ENCODE peak calls at places on chromosome 6, in ten cellular contexts. R, K, Y, S, X, N, L, B, M and W are unnamed samples. For H3K27me3, the result is how much of the 10 kb centered on the place peaks cover.

GRCh38 chr6:48765352-48765961 is 654.5 kb upstream of the PTCHD4 start:
- DNase-seq in R (no peak), K (peak), Y (no peak), S (peak), X (peak), N (no peak), L (no peak), B (no peak), M (peak), W (no peak)

GRCh38 chr6:20212392-20213111 is at the start of gene MBOAT1:
- DNase-seq in R (peak), K (peak), Y (peak), S (peak), X (peak), N (peak), L (no peak), B (peak), M (peak), W (peak)

GRCh38 chr6:26157150-26157837 is 70.1 kb downstream of the HFE start:
- DNase-seq in R (peak), K (peak), Y (no peak), S (peak), X (no peak), N (peak), L (no peak), B (peak), M (peak), W (peak)

GRCh38 chr6:51001399-51001798 is 182.7 kb downstream of the TFAP2B start:
- DNase-seq in R (no peak), K (no peak), Y (no peak), S (no peak), X (no peak), N (no peak), L (no peak), B (no peak), M (no peak), W (no peak)

GRCh38 chr6:113476937-113477839 is 380.0 kb upstream of the MARCKS start:
- DNase-seq in R (no peak), K (no peak), Y (no peak), S (no peak), X (no peak), N (no peak), L (no peak), B (no peak), M (no peak), W (no peak)

GRCh38 chr6:15303162-15303919 is 57.5 kb downstream of the JARID2 start:
- DNase-seq in R (no peak), K (no peak), Y (no peak), S (no peak), X (no peak), N (no peak), L (no peak), B (no peak), M (no peak), W (no peak)

GRCh38 chr6:122482750-122483080 is 11.1 kb upstream of the SERINC1 start:
- DNase-seq in R (no peak), K (no peak), Y (no peak), S (no peak), X (no peak), N (no peak), L (no peak), B (no peak), M (no peak), W (no peak)

GRCh38 chr6:156383059-156383458 is 394.1 kb upstream of the ARID1B start:
- DNase-seq in R (no peak), K (no peak), Y (no peak), S (no peak), X (no peak), N (no peak), L (no peak), B (no peak), M (no peak), W (no peak)

GRCh38 chr6:168319279-168320051 is at the start of gene DACT2:
- DNase-seq in R (no peak), K (no peak), Y (no peak), S (peak), X (no peak), N (no peak), L (no peak), B (no peak), M (no peak), W (no peak)

GRCh38 chr6:56714982-56715456 is 72.3 kb upstream of the DST start:
- DNase-seq in R (no peak), K (no peak), Y (no peak), S (peak), X (peak), N (no peak), L (no peak), B (no peak), M (peak), W (no peak)

GRCh38 chr6:117441824-117442264 is 16.1 kb upstream of the ROS1 start:
- DNase-seq in R (no peak), K (no peak), Y (no peak), S (no peak), X (peak), N (no peak), L (no peak), B (no peak), M (peak), W (no peak)

GRCh38 chr6:134835998-134836397 is 113.9 kb downstream of the ALDH8A1 start:
- DNase-seq in R (no peak), K (no peak), Y (no peak), S (no peak), X (no peak), N (no peak), L (no peak), B (no peak), M (no peak), W (no peak)

GRCh38 chr6:130559166-130559565 is 193.3 kb downstream of the TMEM200A start:
- DNase-seq in R (no peak), K (no peak), Y (no peak), S (no peak), X (no peak), N (no peak), L (no peak), B (no peak), M (no peak), W (no peak)

GRCh38 chr6:71720705-71721104 is 165.6 kb upstream of the RIMS1 start:
- DNase-seq in R (no peak), K (no peak), Y (no peak), S (no peak), X (no peak), N (no peak), L (no peak), B (no peak), M (no peak), W (peak)

GRCh38 chr6:73460044-73460443 is 1.5 kb upstream of the MTO1 start:
- DNase-seq in R (no peak), K (no peak), Y (no peak), S (no peak), X (no peak), N (no peak), L (no peak), B (no peak), M (no peak), W (no peak)

GRCh38 chr6:71194730-71195129 is 93.9 kb upstream of the OGFRL1 start:
- DNase-seq in R (no peak), K (no peak), Y (no peak), S (no peak), X (no peak), N (no peak), L (no peak), B (no peak), M (no peak), W (no peak)

GRCh38 chr6:82095091-82095490 is 152.5 kb downstream of the IBTK start:
- DNase-seq in R (no peak), K (no peak), Y (no peak), S (no peak), X (no peak), N (no peak), L (no peak), B (no peak), M (no peak), W (no peak)

GRCh38 chr6:28580484-28580883 is 54.8 kb downstream of the GPX5 start:
- DNase-seq in R (no peak), K (no peak), Y (no peak), S (no peak), X (no peak), N (no peak), L (no peak), B (no peak), M (no peak), W (no peak)

GRCh38 chr6:3471286-3471685 is 14.4 kb upstream of the SLC22A23 start:
- DNase-seq in R (no peak), K (peak), Y (no peak), S (no peak), X (no peak), N (no peak), L (no peak), B (no peak), M (no peak), W (no peak)

GRCh38 chr6:169868458-169868857 is 117.0 kb downstream of the ERMARD start:
- DNase-seq in R (no peak), K (peak), Y (peak), S (no peak), X (no peak), N (no peak), L (no peak), B (no peak), M (peak), W (peak)
- TF ChIP-seq EP300 in R (no peak), K (no peak), Y (no peak), S (no peak), X (no peak), N (no peak), L (no peak), B (peak), M (peak), W (no peak)

GRCh38 chr6:108180266-108180665 is 14.4 kb downstream of the NR2E1 start:
- DNase-seq in R (no peak), K (no peak), Y (no peak), S (no peak), X (no peak), N (no peak), L (no peak), B (no peak), M (no peak), W (no peak)

GRCh38 chr6:108180776-108181175 is 15.0 kb downstream of the NR2E1 start:
- DNase-seq in R (no peak), K (no peak), Y (no peak), S (no peak), X (no peak), N (no peak), L (no peak), B (no peak), M (no peak), W (no peak)

GRCh38 chr6:108175592-108176279 is 9.9 kb downstream of the NR2E1 start:
- DNase-seq in R (no peak), K (no peak), Y (no peak), S (peak), X (no peak), N (no peak), L (no peak), B (no peak), M (peak), W (no peak)

GRCh38 chr6:108176281-108177089 is 10.7 kb downstream of the NR2E1 start:
- DNase-seq in R (no peak), K (no peak), Y (no peak), S (peak), X (no peak), N (no peak), L (no peak), B (no peak), M (no peak), W (no peak)

DNA sequence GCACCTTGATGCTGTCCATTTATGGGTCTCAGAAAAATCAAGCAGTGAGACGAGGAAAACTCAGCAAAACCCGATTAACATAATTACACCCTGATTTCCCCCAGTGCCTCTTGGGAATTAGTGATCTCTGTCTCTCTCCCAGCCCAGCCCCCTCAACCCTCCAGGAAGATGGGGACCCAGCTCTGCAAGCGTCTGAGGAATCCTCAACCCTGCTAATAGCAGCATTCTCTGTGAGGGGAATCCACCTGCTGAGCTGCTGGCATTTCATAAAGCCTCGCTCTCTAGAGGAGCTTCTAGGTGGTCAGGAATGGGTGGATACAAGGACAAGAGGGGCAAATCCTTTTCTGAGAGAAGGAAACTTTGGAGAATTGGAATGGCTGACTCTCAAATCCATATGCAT is 13.9 kb downstream of the NR2E1 start:
- DNase-seq in R (no peak), K (no peak), Y (no peak), S (no peak), X (no peak), N (no peak), L (no peak), B (no peak), M (no peak), W (no peak)
- H3K27me3 ChIP-seq in R (under half), K (under half), Y (under half), S (under half), X (under half), N (under half), L (under half), B (under half), M (under half), W (half or more)

GRCh38 chr6:32529697-32530429 is at the start of gene HLA-DRB5:
- DNase-seq in R (no peak), K (peak), Y (peak), S (no peak), X (no peak), N (no peak), L (peak), B (peak), M (peak), W (peak)
- TF ChIP-seq EP300 in R (no peak), K (no peak), Y (no peak), S (no peak), X (no peak), N (no peak), L (no peak), B (no peak), M (no peak), W (no peak)

GRCh38 chr6:132623446-132623845 is 629 bp downstream of the TAAR2 start:
- DNase-seq in R (no peak), K (no peak), Y (no peak), S (no peak), X (no peak), N (no peak), L (no peak), B (no peak), M (no peak), W (no peak)
- H3K27me3 ChIP-seq in R (under half), K (under half), Y (under half), S (under half), X (under half), N (under half), L (under half), B (under half), M (under half), W (under half)

GRCh38 chr6:13131935-13132661 is 196.2 kb downstream of the TBC1D7 start:
- DNase-seq in R (no peak), K (no peak), Y (no peak), S (no peak), X (no peak), N (no peak), L (no peak), B (no peak), M (no peak), W (no peak)
- TF ChIP-seq EP300 in R (no peak), K (no peak), Y (no peak), S (no peak), X (no peak), N (no peak), L (no peak), B (no peak), M (no peak), W (no peak)

DNA sequence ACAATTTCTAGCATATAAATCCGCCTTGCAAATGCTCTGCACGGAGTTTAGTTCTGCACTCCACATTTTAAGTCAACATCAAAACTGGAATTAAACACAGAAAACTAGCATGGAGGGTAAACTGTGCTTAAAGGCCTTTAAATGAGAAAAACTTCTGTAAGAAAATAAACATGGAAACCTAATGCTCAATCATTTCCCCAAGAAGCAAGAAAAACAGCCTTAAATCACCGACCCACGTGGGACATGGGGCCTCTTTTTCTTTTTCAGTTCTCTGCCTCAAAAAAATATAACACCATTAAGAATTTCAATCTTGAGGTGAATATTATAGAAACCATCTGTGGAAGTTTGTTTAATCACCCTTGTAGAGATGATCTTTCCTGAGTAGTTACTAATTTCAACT is 5.4 kb downstream of the SIM1 start:
- DNase-seq in R (no peak), K (no peak), Y (no peak), S (no peak), X (no peak), N (peak), L (no peak), B (no peak), M (no peak), W (no peak)
- H3K27me3 ChIP-seq in R (under half), K (half or more), Y (half or more), S (half or more), X (half or more), N (half or more), L (half or more), B (under half), M (half or more), W (half or more)